ENCODE peak calls at places on chromosomes 2 and 18, in eight cellular contexts. O, R, M, J, N, P, U and F are unnamed samples.
A peak's percentile ranks its signal among the peaks of the same experiment; 100 is the strongest.

GRCh38 chr2:128591841-128592822 is 273.5 kb upstream of the HS6ST1 start:
- DNase-seq in O (peak; percentile 19), R (no peak), M (no peak), J (no peak), N (no peak), P (no peak), U (no peak), F (no peak)

GRCh38 chr18:12679183-12679786 is 21.4 kb upstream of the SPIRE1 start:
- DNase-seq in O (no peak), R (no peak), M (no peak), J (no peak), N (peak; percentile 79), P (no peak), U (no peak), F (no peak)

GRCh38 chr2:233240897-233241296 is 10.6 kb upstream of the ATG16L1 start:
- DNase-seq in O (no peak), R (no peak), M (no peak), J (no peak), N (no peak), P (no peak), U (no peak), F (no peak)

GRCh38 chr2:15936277-15937104 is 3.9 kb upstream of the MYCN start:
- DNase-seq in O (no peak), R (no peak), M (no peak), J (no peak), N (no peak), P (no peak), U (no peak), F (no peak)

GRCh38 chr2:200756618-200757321 is 54.9 kb upstream of the BZW1 start:
- DNase-seq in O (no peak), R (peak; percentile 77), M (no peak), J (no peak), N (no peak), P (no peak), U (no peak), F (no peak)

GRCh38 chr2:184945306-184945705 is 347.0 kb downstream of the ZNF804A start:
- DNase-seq in O (no peak), R (no peak), M (no peak), J (no peak), N (no peak), P (no peak), U (no peak), F (no peak)

GRCh38 chr18:43484710-43485109 is 207.4 kb upstream of the SYT4 start:
- DNase-seq in O (no peak), R (no peak), M (no peak), J (no peak), N (no peak), P (no peak), U (no peak), F (no peak)

GRCh38 chr2:68909793-68910674 is 38.8 kb upstream of the BMP10 start:
- DNase-seq in O (peak; percentile 79), R (peak; percentile 60), M (no peak), J (peak; percentile 69), N (peak; percentile 64), P (peak; percentile 34), U (peak; percentile 78), F (no peak)

GRCh38 chr2:238238766-238239551 is 879 bp downstream of the HES6 start:
- DNase-seq in O (no peak), R (no peak), M (no peak), J (no peak), N (no peak), P (no peak), U (peak; percentile 74), F (no peak)

GRCh38 chr2:24365051-24365450 is 4.7 kb upstream of the ITSN2 start:
- DNase-seq in O (peak; percentile 90), R (no peak), M (no peak), J (peak; percentile 33), N (peak; percentile 83), P (no peak), U (peak; percentile 70), F (peak; percentile 94)

GRCh38 chr18:12376034-12376717 is 851 bp downstream of the AFG3L2 start:
- DNase-seq in O (peak; percentile 32), R (no peak), M (no peak), J (no peak), N (peak; percentile 42), P (no peak), U (peak; percentile 74), F (no peak)

GRCh38 chr2:85549095-85549494 is 10.1 kb downstream of the MAT2A start:
- DNase-seq in O (no peak), R (no peak), M (no peak), J (peak; percentile 35), N (no peak), P (no peak), U (no peak), F (no peak)

GRCh38 chr2:85553184-85553583 is 8.1 kb downstream of the GGCX start:
- DNase-seq in O (no peak), R (no peak), M (no peak), J (no peak), N (no peak), P (no peak), U (no peak), F (no peak)

GRCh38 chr2:85549826-85550225 is 10.9 kb downstream of the MAT2A start:
- DNase-seq in O (no peak), R (no peak), M (no peak), J (no peak), N (no peak), P (no peak), U (no peak), F (no peak)

GRCh38 chr2:85550476-85550875 is 10.8 kb downstream of the GGCX start:
- DNase-seq in O (no peak), R (no peak), M (no peak), J (no peak), N (peak; percentile 29), P (no peak), U (no peak), F (no peak)

DNA sequence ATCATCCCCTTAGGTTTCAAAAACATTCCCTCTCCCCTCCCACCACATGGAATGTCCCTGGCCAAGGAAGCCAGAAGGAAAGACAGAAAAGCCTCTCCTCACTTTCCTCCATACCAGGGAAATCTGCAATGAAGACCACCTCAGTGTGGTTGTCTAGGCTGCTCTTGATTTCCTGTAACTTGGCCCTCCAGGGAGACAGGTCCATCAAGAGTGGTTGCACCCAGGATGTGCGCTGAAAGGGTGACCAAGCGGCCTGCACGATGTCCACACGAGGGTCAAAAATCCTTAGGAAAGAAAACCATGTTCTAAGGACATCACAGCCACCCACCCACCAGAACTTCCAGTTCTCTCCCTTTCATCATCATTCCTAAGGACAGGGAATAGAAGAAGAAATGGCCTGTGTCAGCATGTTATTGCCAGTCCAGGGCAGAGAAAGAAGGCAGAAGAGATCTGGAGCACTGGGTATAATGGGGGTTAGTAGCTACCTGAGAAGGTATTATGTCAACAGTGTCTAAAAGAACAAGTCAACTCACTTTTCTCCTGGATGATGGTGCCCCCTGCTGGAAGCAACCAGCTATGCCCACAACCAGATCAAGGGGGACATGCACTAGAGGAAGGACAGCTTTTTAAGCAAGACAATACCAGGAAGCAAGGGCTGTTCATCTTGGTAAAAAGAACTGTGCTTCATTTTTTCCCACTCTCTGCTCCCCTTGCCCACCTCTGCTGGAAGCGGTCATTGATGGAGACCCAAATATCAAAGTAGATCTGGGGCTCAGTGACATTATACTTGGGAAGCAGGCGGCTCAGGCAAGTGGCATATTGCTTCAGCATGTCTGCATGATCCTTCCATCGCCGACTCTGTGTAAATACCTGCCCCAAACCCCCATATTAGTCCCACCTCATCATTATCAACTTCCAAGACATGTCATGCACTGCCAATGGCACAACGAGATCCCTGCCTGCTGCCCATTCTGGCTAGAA is 9.3 kb downstream of the GGCX start:
- DNase-seq in O (peak; percentile 90), R (no peak), M (peak; percentile 60), J (peak; percentile 88), N (peak; percentile 80), P (peak; percentile 46), U (peak; percentile 84), F (peak; percentile 95)
- TF ChIP-seq POLR2A in O (no peak), R (no peak), M (no peak), J (no peak), N (no peak), P (no peak), U (no peak), F (no peak)

DNA sequence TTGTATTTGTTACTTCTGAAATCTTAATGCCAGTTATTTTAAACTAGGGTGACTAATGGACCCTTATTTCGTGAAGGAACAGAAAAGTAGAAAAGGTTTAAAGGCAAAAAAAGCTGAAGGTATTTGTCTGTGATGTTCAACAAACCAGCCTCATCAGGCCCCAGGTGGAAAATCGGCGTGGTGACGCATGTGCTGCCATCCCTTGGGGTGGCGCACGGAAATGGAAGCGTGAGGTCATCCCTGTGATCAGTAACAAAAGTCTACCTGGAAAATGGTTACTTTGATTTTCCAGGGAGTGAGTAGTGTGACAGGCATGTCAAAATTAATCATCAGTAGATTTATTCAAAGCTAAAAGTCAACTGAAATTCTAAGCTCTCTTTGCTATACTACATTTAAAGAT is 313.2 kb downstream of the GBX2 start:
- DNase-seq in O (no peak), R (no peak), M (no peak), J (no peak), N (no peak), P (no peak), U (no peak), F (no peak)
- TF ChIP-seq POLR2A in O (no peak), R (no peak), M (no peak), J (no peak), N (no peak), P (no peak), U (no peak), F (no peak)

GRCh38 chr18:31675404-31675803 is 9.0 kb downstream of the B4GALT6 start:
- DNase-seq in O (no peak), R (no peak), M (no peak), J (no peak), N (no peak), P (no peak), U (peak; percentile 16), F (no peak)

GRCh38 chr18:31679806-31680793 is 4.3 kb downstream of the B4GALT6 start:
- DNase-seq in O (no peak), R (no peak), M (no peak), J (no peak), N (no peak), P (no peak), U (no peak), F (no peak)

GRCh38 chr18:31679133-31679731 is 5.1 kb downstream of the B4GALT6 start:
- DNase-seq in O (no peak), R (peak; percentile 14), M (no peak), J (no peak), N (no peak), P (no peak), U (no peak), F (no peak)

GRCh38 chr18:31678425-31678824 is 6.0 kb downstream of the B4GALT6 start:
- DNase-seq in O (no peak), R (no peak), M (no peak), J (no peak), N (no peak), P (no peak), U (no peak), F (no peak)

DNA sequence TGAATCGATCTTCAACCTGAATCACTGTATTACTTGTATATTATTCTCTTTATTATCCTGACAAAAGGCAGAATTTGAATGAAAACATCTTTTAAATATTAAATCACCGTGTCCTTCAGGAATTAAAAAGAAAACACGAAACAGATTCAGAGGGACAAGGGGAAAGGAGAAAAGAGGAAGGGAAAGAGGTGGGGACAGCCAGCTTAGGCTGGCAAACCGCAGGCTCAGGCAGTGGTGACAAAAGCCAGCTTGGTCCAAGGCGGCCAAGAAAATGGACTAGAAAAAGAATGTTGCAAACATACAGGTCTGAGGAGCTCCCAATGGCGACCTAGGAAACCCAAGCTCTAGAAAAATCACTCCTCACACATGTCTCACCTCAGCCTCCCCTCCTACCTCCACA is 6.8 kb downstream of the B4GALT6 start:
- DNase-seq in O (no peak), R (no peak), M (no peak), J (no peak), N (no peak), P (no peak), U (no peak), F (no peak)
- TF ChIP-seq POLR2A in O (no peak), R (no peak), M (no peak), J (no peak), N (no peak), P (no peak), U (no peak), F (no peak)

GRCh38 chr2:105324732-105325131 is 4.8 kb downstream of the TGFBRAP1 start:
- DNase-seq in O (no peak), R (no peak), M (no peak), J (peak; percentile 35), N (no peak), P (no peak), U (no peak), F (no peak)
- TF ChIP-seq POLR2A in O (no peak), R (no peak), M (no peak), J (no peak), N (no peak), P (no peak), U (no peak), F (no peak)